ENCODE peak calls at places on chromosomes 4 and X, in eight cellular contexts. V is occipital lobe; I is esophagus squamous epithelium; G is activated CD8-positive, alpha-beta memory T cell treated with anti-CD3 and anti-CD28 coated beads for 48 hours; X is K562; N is naive thymus-derived CD4-positive, alpha-beta T cell; C is cardiac muscle cell; U is Caki2. F is an unnamed sample.

GRCh38 chr4:88409789-88410188 is 31.1 kb downstream of the HERC6 start:
- DNase-seq in V (no peak), I (no peak), G (no peak), X (no peak), N (no peak), C (no peak), U (no peak), F (no peak)

GRCh38 chrX:69361286-69361926 is 142.7 kb upstream of the NALF2 start:
- DNase-seq in V (no peak), I (no peak), G (no peak), X (no peak), N (no peak), C (no peak), U (no peak), F (peak)

GRCh38 chr4:74822603-74823002 is 28.3 kb upstream of the BTC start:
- DNase-seq in V (no peak), I (no peak), G (no peak), X (no peak), N (no peak), C (no peak), U (no peak), F (no peak)

GRCh38 chr4:111136438-111136837 is 513.6 kb upstream of the PITX2 start:
- DNase-seq in V (no peak), I (no peak), G (no peak), X (no peak), N (no peak), C (no peak), U (no peak), F (peak)

GRCh38 chr4:151462554-151462953 is 53.6 kb downstream of the FHIP1A start:
- DNase-seq in V (no peak), I (no peak), G (no peak), X (no peak), N (no peak), C (no peak), U (no peak), F (no peak)

GRCh38 chr4:25757452-25757851 is 101.8 kb downstream of the SLC34A2 start:
- DNase-seq in V (no peak), I (no peak), G (no peak), X (no peak), N (no peak), C (no peak), U (no peak), F (no peak)

GRCh38 chrX:106894392-106894909 is 8.7 kb downstream of the RIPPLY1 start:
- DNase-seq in V (peak), I (no peak), G (peak), X (peak), N (peak), C (peak), U (peak), F (peak)

GRCh38 chrX:150465856-150466775 is 102.3 kb upstream of the MTM1 start:
- DNase-seq in V (no peak), I (no peak), G (no peak), X (no peak), N (no peak), C (no peak), U (peak), F (no peak)

F was measured in A549.